ENCODE peak calls at places on chromosomes 16 and 17, in nine cellular contexts. S is left lung, H is astrocyte of the cerebellum, I is heart left ventricle, J is stomach, W is GM12865, Y is MM.1S, M is AG10803, L is fibroblast of the aortic adventitia. K is an unnamed sample.

GRCh38 chr17:76414334-76415295 is 30.2 kb downstream of the SPHK1 start:
- DNase-seq in H (peak), J (peak), I (peak), W (no peak), S (no peak), M (peak), L (peak), Y (no peak), K (no peak)

GRCh38 chr16:22903716-22904115 is 89.8 kb downstream of the HS3ST2 start:
- DNase-seq in Y (no peak), H (no peak), M (no peak), L (no peak), S (no peak), J (no peak), I (no peak), W (no peak), K (no peak)

GRCh38 chr16:50692999-50693781 is at the start of gene NOD2:
- DNase-seq in M (peak), L (no peak), W (peak), S (peak), Y (peak), J (peak), I (peak), H (no peak), K (no peak)

GRCh38 chr16:10787304-10787703 is 31.3 kb downstream of the TVP23A start:
- DNase-seq in H (no peak), L (no peak), Y (no peak), W (peak), S (no peak), M (no peak), I (no peak), J (no peak), K (no peak)

GRCh38 chr17:37300683-37301082 is 75.1 kb upstream of the C17orf78 start:
- DNase-seq in S (no peak), Y (no peak), I (no peak), H (no peak), W (no peak), J (no peak), M (no peak), L (peak), K (no peak)

GRCh38 chr17:45718791-45719190 is 65.3 kb upstream of the CRHR1 start:
- DNase-seq in W (no peak), M (no peak), I (no peak), J (no peak), L (peak), Y (no peak), H (no peak), S (no peak), K (no peak)

GRCh38 chr17:81148986-81149533 is 16.2 kb upstream of the PVALEF start:
- DNase-seq in I (no peak), J (no peak), H (no peak), S (no peak), Y (no peak), M (no peak), L (no peak), W (no peak), K (no peak)

GRCh38 chr16:12021578-12022265 is 45.2 kb downstream of the SNX29 start:
- DNase-seq in I (no peak), W (no peak), S (no peak), L (no peak), J (no peak), H (no peak), Y (no peak), M (no peak), K (no peak)

GRCh38 chr17:54903375-54903774 is 2.7 kb downstream of the TOM1L1 start:
- DNase-seq in W (no peak), M (peak), L (no peak), S (peak), I (peak), H (no peak), J (peak), Y (no peak), K (peak)

GRCh38 chr17:65504141-65504540 is 57.3 kb downstream of the AXIN2 start:
- DNase-seq in H (peak), I (no peak), Y (no peak), S (no peak), W (no peak), J (no peak), L (no peak), M (no peak), K (no peak)

GRCh38 chr16:67006930-67007658 is 18.7 kb downstream of the CES4A start:
- DNase-seq in J (no peak), S (no peak), I (no peak), H (no peak), M (peak), W (no peak), L (no peak), Y (no peak), K (no peak)

GRCh38 chr17:62854026-62854425 is 45.9 kb upstream of the MARCHF10 start:
- DNase-seq in S (no peak), I (no peak), J (no peak), H (no peak), M (peak), L (no peak), Y (no peak), W (no peak), K (no peak)

GRCh38 chr17:40113110-40113960 is 8.4 kb upstream of the MSL1 start:
- DNase-seq in W (peak), L (peak), J (peak), Y (peak), H (peak), M (peak), S (peak), I (peak), K (no peak)

GRCh38 chr17:21278304-21279197 is 6.0 kb upstream of the MAP2K3 start:
- DNase-seq in S (no peak), H (no peak), W (peak), M (peak), I (no peak), Y (peak), L (peak), J (peak), K (no peak)

GRCh38 chr16:27356794-27357193 is 43.0 kb downstream of the IL4R start:
- DNase-seq in W (no peak), Y (no peak), I (no peak), S (no peak), L (no peak), J (no peak), H (no peak), M (no peak), K (no peak)

GRCh38 chr17:20073056-20073979 is 64.2 kb downstream of the SPECC1 start:
- DNase-seq in M (peak), L (peak), H (no peak), W (peak), I (peak), J (peak), Y (peak), S (peak), K (no peak)

GRCh38 chr16:78932395-78932794 is 668.1 kb downstream of the MAF start:
- DNase-seq in W (no peak), M (no peak), L (no peak), I (no peak), Y (no peak), H (no peak), S (no peak), J (no peak), K (no peak)

GRCh38 chr16:86856946-86857586 is 278.7 kb downstream of the FOXL1 start:
- DNase-seq in I (no peak), S (no peak), M (no peak), J (no peak), L (no peak), H (no peak), W (no peak), Y (no peak), K (no peak)

GRCh38 chr16:84120023-84120422 is 3.3 kb upstream of the MBTPS1 start:
- DNase-seq in Y (no peak), L (no peak), J (no peak), H (no peak), M (no peak), W (no peak), S (no peak), I (no peak), K (no peak)

GRCh38 chr16:87463722-87464690 is 28.8 kb downstream of the ZCCHC14 start:
- DNase-seq in S (no peak), I (no peak), Y (no peak), L (no peak), M (peak), H (peak), J (no peak), W (peak), K (no peak)

GRCh38 chr17:20996724-20997615 is 45.8 kb downstream of the USP22 start:
- DNase-seq in Y (no peak), M (no peak), S (no peak), W (no peak), I (no peak), J (no peak), L (no peak), H (no peak), K (no peak)

GRCh38 chr17:38768417-38768816 is 15.9 kb downstream of the PSMB3 start:
- DNase-seq in M (no peak), W (no peak), I (no peak), Y (no peak), S (no peak), L (no peak), H (no peak), J (no peak), K (no peak)

GRCh38 chr16:75732871-75733270 is 6.6 kb upstream of the CPHXL start:
- DNase-seq in H (no peak), I (no peak), S (no peak), Y (no peak), J (no peak), M (no peak), L (no peak), W (no peak), K (no peak)

DNA sequence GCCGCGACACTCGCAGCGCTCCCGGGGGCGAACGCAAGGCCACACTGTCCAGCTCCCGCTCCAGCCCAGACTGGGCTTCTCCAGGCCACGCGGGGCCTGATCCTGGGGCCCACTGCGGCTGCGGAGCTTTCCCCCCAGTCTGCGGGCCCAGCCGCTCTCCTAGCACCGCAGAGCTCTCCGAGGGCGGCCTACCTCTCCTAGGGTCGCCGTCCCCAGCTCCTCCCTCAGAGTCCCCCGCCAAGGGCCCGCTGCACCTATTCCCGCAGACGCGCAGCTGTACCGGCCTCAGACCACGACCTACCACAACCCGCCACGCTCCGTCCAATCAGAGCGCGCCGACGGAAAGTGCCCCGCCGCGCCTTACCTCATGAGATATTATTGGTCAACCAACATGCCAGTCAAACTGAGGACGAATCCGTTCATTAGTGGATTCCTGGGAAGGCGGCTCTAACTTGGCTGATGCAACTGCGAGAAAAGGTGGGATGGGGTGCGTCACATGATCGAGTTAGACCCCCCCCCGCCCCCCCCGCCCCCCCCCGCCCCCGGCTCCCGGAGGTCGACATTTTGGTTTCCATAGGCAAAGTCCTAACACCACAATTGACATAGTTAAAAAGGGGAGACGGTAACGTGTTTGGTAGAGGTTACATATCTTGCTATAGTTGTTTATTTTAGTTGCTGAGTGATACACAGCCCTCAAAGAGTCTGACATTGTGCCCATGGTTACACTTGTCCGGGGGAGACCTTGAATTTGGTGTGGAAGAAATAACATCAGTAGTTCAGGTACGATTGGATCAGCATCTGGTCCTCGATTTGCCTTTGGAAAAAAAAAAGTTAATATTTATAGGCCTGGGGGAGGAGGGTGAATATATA is at the start of gene AARS1:
- DNase-seq in H (peak), S (peak), Y (peak), I (peak), W (peak), M (peak), L (peak), J (peak), K (peak)
- TF ChIP-seq CTCF in H (no peak), S (no peak), Y (no peak), I (no peak), W (no peak), M (no peak), L (no peak), J (no peak), K (no peak)

DNA sequence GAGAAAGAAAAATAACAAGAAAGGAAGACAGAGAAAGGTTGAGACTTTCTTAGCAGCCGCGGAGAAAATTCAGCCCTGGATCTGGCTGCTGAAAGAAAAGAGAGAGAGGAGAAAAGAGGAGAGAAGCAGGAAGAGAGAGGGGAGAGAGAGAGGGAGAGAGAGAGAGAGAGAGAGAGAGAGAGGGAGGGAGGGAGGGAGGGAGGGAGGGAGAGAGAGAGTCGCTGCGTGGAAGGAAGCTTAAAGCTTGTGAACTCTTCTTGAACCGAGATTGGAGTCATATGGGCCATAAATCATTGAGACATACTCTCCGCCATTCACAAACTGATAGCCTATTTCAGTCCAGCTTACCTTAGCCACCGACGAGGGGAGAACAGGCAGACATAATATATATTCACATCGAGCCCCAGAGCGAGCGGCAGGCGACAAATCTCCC is 10.3 kb upstream of the HOXB2 start:
- DNase-seq in J (no peak), Y (no peak), H (peak), L (peak), M (peak), S (no peak), I (no peak), W (peak), K (no peak)
- H3K4me3 ChIP-seq in J (peak), Y (no peak), H (peak), L (peak), M (peak), S (no peak), I (peak), W (no peak), K (peak)

GRCh38 chr16:2767891-2768290 is 9.2 kb downstream of the ELOB start:
- DNase-seq in S (no peak), H (no peak), Y (no peak), I (peak), M (no peak), L (no peak), J (no peak), W (no peak), K (no peak)
- TF ChIP-seq CTCF in S (no peak), H (no peak), Y (no peak), I (no peak), M (no peak), L (no peak), J (no peak), W (no peak), K (no peak)

GRCh38 chr17:5299383-5299782 is 17.3 kb downstream of the RABEP1 start:
- DNase-seq in S (no peak), Y (no peak), L (no peak), J (no peak), I (no peak), H (no peak), W (peak), M (peak), K (no peak)
- H3K4me3 ChIP-seq in S (no peak), Y (no peak), L (no peak), J (no peak), I (no peak), H (no peak), W (peak), M (no peak), K (no peak)

GRCh38 chr17:18322522-18322921 is 7.4 kb downstream of the SMCR8 start:
- DNase-seq in L (no peak), M (no peak), W (no peak), S (no peak), I (no peak), J (no peak), Y (no peak), H (no peak), K (no peak)

GRCh38 chr17:18320301-18320700 is 5.2 kb downstream of the SMCR8 start:
- DNase-seq in W (no peak), I (no peak), J (no peak), S (no peak), H (no peak), L (no peak), M (no peak), Y (no peak), K (no peak)

GRCh38 chr17:18323007-18323406 is 7.9 kb downstream of the SMCR8 start:
- DNase-seq in J (no peak), H (no peak), M (no peak), I (no peak), W (no peak), S (no peak), L (no peak), Y (no peak), K (no peak)

GRCh38 chr17:18319604-18320256 is 4.6 kb downstream of the SMCR8 start:
- DNase-seq in J (peak), W (peak), S (no peak), H (peak), Y (peak), L (peak), M (peak), I (no peak), K (no peak)

DNA sequence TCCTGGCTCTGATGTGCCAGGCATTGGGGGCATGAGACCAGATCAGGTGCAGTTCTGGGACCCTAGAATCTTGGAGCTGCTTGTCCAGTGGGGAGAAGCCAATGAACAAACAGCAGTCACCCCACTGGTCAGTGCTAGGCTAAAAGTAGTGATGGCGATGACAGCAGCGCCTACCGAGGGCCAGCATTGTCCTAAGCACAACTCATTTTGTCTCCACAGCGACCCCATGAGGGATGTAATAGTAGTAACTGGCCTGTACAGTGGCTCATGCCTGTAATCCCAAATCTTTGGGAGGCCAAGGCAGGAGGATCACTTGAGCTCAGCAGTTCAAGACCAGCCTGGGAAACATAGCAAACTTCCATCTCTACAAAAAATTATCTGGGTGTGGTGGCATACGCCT is 6.2 kb downstream of the SMCR8 start:
- DNase-seq in I (no peak), J (no peak), M (peak), L (no peak), S (no peak), W (no peak), H (no peak), Y (no peak), K (no peak)
- TF ChIP-seq CTCF in I (peak), J (no peak), M (peak), L (no peak), S (no peak), W (no peak), H (no peak), Y (no peak), K (peak)

GRCh38 chr16:2962334-2963073 is 1.6 kb upstream of the KREMEN2 start:
- DNase-seq in W (no peak), Y (no peak), S (no peak), H (no peak), I (no peak), L (no peak), J (no peak), M (no peak), K (no peak)
- H3K4me3 ChIP-seq in W (no peak), Y (no peak), S (no peak), H (no peak), I (no peak), L (no peak), J (no peak), M (no peak), K (no peak)

DNA sequence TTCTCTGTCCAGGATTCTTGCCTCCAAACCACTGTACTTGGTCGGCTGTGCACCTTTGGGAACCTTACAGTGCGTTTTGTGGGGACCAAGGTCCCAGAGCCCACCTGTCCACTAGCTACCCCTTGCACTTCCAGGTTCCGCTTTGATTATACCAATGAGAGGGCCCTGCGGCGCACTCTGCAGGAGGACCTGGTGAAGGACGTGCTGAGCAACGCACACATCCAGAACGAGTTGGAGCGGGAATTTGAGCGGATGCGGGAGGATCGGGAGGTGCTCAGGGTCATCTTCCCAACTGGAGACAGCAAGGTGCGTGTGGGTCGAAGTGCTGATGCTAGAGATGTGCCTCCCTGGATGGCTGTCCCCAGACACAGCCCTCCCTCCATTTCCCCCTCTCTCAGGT is 18.8 kb downstream of the POLR2A start:
- DNase-seq in W (no peak), M (no peak), L (no peak), S (no peak), H (no peak), J (no peak), Y (no peak), I (no peak), K (no peak)
- TF ChIP-seq CTCF in W (peak), M (no peak), L (peak), S (no peak), H (peak), J (no peak), Y (peak), I (peak), K (peak)

GRCh38 chr16:30896890-30897730 is 696 bp downstream of the CTF1 start:
- DNase-seq in Y (peak), H (peak), S (peak), W (peak), M (peak), L (peak), J (peak), I (peak), K (no peak)
- H3K4me3 ChIP-seq in Y (peak), H (peak), S (peak), W (peak), M (peak), L (peak), J (peak), I (peak), K (peak)

K was measured in epithelial cell of proximal tubule.